ENCODE peak calls at places on chromosome 6, in four cellular contexts. B is WTC11, R is K562, I is ascending aorta. V is an unnamed sample.

GRCh38 chr6:73451166-73452106 is 661 bp downstream of the CGAS start:
- DNase-seq in B (peak), R (no peak), I (no peak), V (peak)

GRCh38 chr6:131258010-131258652 is 122.9 kb downstream of the AKAP7 start:
- DNase-seq in B (no peak), R (no peak), I (no peak), V (no peak)

GRCh38 chr6:145155411-145155810 is 579.9 kb downstream of the EPM2A start:
- DNase-seq in B (no peak), R (no peak), I (no peak), V (no peak)

GRCh38 chr6:27148404-27148795 is 99.1 kb upstream of the PRSS16 start:
- DNase-seq in B (no peak), R (no peak), I (no peak), V (no peak)

GRCh38 chr6:36788768-36789167 is 50.5 kb downstream of the CPNE5 start:
- DNase-seq in B (no peak), R (no peak), I (no peak), V (no peak)

GRCh38 chr6:31525932-31526591 is 2.7 kb upstream of the MCCD1 start:
- DNase-seq in B (no peak), R (peak), I (no peak), V (no peak)

GRCh38 chr6:70424296-70424695 is 11.0 kb downstream of the FAM135A start:
- DNase-seq in B (no peak), R (no peak), I (no peak), V (no peak)

GRCh38 chr6:39301606-39302005 is 12.6 kb downstream of the KCNK17 start:
- DNase-seq in B (peak), R (peak), I (no peak), V (peak)

GRCh38 chr6:110066091-110066490 is 88.0 kb downstream of the GPR6 start:
- DNase-seq in B (no peak), R (no peak), I (no peak), V (no peak)

GRCh38 chr6:79421707-79422484 is 115.3 kb downstream of the LCA5 start:
- DNase-seq in B (no peak), R (no peak), I (no peak), V (no peak)

GRCh38 chr6:158506577-158506976 is 53.3 kb upstream of the TMEM181 start:
- DNase-seq in B (peak), R (peak), I (no peak), V (peak)

GRCh38 chr6:169935348-169935718 is 183.9 kb downstream of the ERMARD start:
- DNase-seq in B (no peak), R (no peak), I (no peak), V (no peak)

GRCh38 chr6:139912735-139913400 is 538.4 kb upstream of the CITED2 start:
- DNase-seq in B (no peak), R (no peak), I (no peak), V (no peak)

GRCh38 chr6:11833626-11834592 is 55.3 kb upstream of the ADTRP start:
- DNase-seq in B (peak), R (peak), I (no peak), V (no peak)

GRCh38 chr6:137016366-137016765 is 28.4 kb downstream of the IL20RA start:
- DNase-seq in B (no peak), R (no peak), I (no peak), V (no peak)

GRCh38 chr6:45791181-45791580 is 224.5 kb downstream of the CLIC5 start:
- DNase-seq in B (no peak), R (no peak), I (no peak), V (no peak)

GRCh38 chr6:74343804-74344203 is 647.8 kb downstream of the CD109 start:
- DNase-seq in B (no peak), R (no peak), I (no peak), V (no peak)

GRCh38 chr6:133208183-133208755 is 32.9 kb upstream of the EYA4 start:
- DNase-seq in B (no peak), R (no peak), I (no peak), V (no peak)

GRCh38 chr6:169918239-169918953 is 167.0 kb downstream of the ERMARD start:
- DNase-seq in B (no peak), R (no peak), I (no peak), V (no peak)

GRCh38 chr6:108673602-108674001 is 112.9 kb downstream of the FOXO3 start:
- DNase-seq in B (no peak), R (no peak), I (no peak), V (no peak)

GRCh38 chr6:16681260-16681873 is 79.9 kb downstream of the ATXN1 start:
- DNase-seq in B (no peak), R (no peak), I (no peak), V (no peak)

GRCh38 chr6:46443623-46444022 is 47.6 kb downstream of the RCAN2 start:
- DNase-seq in B (no peak), R (no peak), I (no peak), V (no peak)

GRCh38 chr6:116682334-116682712 is 1.3 kb downstream of the KPNA5 start:
- DNase-seq in B (no peak), R (peak), I (no peak), V (no peak)

GRCh38 chr6:4780360-4780812 is 4.2 kb downstream of the CDYL start:
- DNase-seq in B (no peak), R (peak), I (no peak), V (no peak)

GRCh38 chr6:90938116-90938515 is 351.2 kb upstream of the MAP3K7 start:
- DNase-seq in B (no peak), R (no peak), I (no peak), V (no peak)

GRCh38 chr6:154509421-154510143 is 903 bp downstream of the CNKSR3 start:
- DNase-seq in B (peak), R (peak), I (no peak), V (peak)

GRCh38 chr6:150238294-150238693 is 95.5 kb downstream of the PPP1R14C start:
- DNase-seq in B (no peak), R (no peak), I (no peak), V (no peak)

GRCh38 chr6:104639671-104640070 is 220.0 kb downstream of the HACE1 start:
- DNase-seq in B (no peak), R (no peak), I (no peak), V (no peak)

DNA sequence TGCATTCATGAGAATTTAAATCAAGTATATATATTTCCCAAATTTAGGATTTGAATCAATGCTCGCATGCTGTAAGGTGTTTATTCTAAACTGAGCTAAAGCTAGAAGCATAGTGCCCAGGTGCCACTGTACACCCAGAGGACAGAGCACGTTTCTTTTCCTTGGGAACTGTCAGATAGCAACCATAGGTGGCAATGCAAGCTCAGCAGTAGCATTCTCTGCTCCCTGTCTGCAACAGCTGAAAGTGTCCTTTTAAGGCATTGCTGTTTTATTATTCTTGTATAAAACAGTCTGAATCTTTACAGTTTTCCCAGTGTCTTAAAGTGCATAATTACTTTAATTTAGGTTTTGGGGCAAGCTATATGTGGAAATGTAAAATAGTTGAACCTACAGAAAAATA is 443.4 kb upstream of the MMS22L start:
- DNase-seq in B (peak), R (no peak), I (no peak), V (no peak)
- TF ChIP-seq CTCF in B (no peak), R (no peak), I (no peak), V (peak)

GRCh38 chr6:143206550-143206949 is 145.9 kb downstream of the AIG1 start:
- DNase-seq in B (no peak), R (no peak), I (no peak), V (no peak)

GRCh38 chr6:143210420-143210819 is 149.7 kb downstream of the AIG1 start:
- DNase-seq in B (no peak), R (no peak), I (no peak), V (no peak)

GRCh38 chr6:143205983-143206382 is 145.3 kb downstream of the AIG1 start:
- DNase-seq in B (no peak), R (no peak), I (no peak), V (no peak)

GRCh38 chr6:143204045-143204444 is 143.4 kb downstream of the AIG1 start:
- DNase-seq in B (no peak), R (no peak), I (no peak), V (no peak)

DNA sequence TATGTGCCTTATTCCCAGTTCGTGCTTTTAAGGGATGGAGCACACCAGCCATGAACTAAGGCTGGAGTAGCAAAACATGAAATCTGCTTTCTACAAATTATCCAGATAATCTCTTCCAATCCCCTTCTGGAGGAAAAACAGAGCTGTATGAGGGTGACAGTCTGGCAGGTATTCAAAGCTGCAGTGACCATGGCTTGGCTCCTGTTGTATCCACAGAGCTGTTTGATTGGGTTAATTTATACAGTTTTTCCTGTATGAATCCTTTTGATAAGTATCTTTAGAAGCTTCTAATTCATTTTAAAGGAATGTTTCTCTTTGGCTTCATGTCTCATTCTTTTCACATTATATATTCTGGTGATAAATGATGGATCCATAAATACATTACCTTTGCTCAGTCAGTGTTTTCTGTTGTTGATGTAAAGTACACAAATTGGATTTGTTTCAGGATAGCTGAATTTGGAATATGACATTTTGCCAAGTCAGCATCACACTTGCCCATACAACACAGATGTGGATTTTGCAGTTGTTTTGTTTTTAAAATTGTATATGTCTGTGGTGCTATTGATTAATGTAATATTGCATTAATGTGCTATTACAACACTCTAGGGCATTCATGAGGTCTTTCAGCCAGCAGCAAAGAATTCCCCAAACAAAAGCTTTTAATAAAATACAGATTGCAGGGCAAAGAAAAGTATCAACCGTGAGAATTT is 144.6 kb downstream of the AIG1 start:
- DNase-seq in B (no peak), R (no peak), I (no peak), V (no peak)
- TF ChIP-seq CTCF in B (no peak), R (no peak), I (no peak), V (no peak)

DNA sequence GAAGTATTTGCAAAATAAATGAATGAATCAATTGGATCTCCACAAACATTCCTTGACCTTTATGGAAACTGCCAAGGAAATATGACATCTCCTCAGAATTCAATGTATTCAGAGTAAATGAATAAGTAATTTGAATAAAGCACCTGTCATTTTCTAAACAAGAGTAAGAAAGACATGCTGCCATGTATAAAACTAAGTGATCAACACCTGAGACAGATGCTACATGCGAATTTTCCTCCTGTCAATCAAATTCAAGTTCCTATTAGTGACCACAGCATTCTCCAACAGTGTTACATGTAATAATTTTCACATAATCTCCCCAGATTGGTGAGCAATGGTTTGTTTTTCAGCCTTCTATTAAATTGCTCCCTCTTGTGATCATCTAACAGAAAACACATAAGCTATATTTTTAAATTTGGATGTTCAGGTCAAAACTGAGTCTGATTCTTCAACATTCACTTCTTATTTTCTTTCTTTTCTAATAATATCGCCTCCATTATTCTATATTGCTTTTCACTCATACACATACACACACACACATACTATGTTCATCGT is 163.2 kb upstream of the RNF217 start:
- DNase-seq in B (no peak), R (no peak), I (no peak), V (no peak)
- TF ChIP-seq CTCF in B (no peak), R (no peak), I (no peak), V (peak)

GRCh38 chr6:40587240-40588069 is at the start of gene LRFN2:
- DNase-seq in B (peak), R (peak), I (no peak), V (peak)

GRCh38 chr6:40586800-40587201 is 363 bp downstream of the LRFN2 start:
- DNase-seq in B (no peak), R (no peak), I (no peak), V (peak)

GRCh38 chr6:40586369-40586768 is 795 bp downstream of the LRFN2 start:
- DNase-seq in B (peak), R (no peak), I (no peak), V (no peak)

GRCh38 chr6:40588070-40588384 is 863 bp upstream of the LRFN2 start:
- DNase-seq in B (no peak), R (no peak), I (no peak), V (no peak)

GRCh38 chr6:40588480-40588879 is 1.3 kb upstream of the LRFN2 start:
- DNase-seq in B (no peak), R (no peak), I (no peak), V (no peak)
- TF ChIP-seq CTCF in B (no peak), R (no peak), I (no peak), V (no peak)

GRCh38 chr6:160662842-160663241 is 1.2 kb downstream of the LPA start:
- DNase-seq in B (no peak), R (no peak), I (no peak), V (no peak)

GRCh38 chr6:160668589-160668988 is 4.5 kb upstream of the LPA start:
- DNase-seq in B (no peak), R (no peak), I (no peak), V (no peak)

DNA sequence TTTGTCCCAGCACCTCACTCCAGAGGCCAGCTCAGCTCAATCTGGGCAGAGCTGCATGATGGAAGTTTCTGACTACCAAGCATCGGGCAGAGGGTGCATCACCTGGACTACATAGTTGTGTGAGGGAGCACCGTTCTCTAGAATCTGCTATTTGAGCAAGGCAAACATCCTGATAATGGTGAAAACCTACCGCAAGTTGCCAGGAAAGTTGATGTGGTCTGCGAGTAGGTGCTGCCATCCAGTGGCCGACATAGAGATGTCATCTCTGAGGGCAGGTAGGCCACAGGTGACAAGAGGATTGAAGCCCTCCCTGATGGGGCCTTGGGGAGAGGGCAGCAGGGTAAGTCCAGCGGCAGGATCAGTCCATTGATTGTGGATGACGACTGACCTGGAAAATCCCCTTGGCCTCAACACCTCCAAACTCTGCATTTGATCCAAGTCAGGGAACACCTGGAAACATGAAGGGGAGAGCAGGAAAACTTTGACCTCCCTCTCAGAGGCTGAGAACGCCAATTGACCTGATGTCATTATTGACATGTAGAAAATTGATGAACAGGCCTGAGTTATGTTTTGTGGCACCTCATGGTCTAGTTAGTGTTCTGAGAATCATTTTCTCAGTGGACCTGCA is 3.9 kb upstream of the LPA start:
- DNase-seq in B (peak), R (peak), I (no peak), V (peak)
- TF ChIP-seq CTCF in B (peak), R (peak), I (no peak), V (peak)

GRCh38 chr6:33579828-33580714 is at the start of gene BAK1:
- DNase-seq in B (peak), R (peak), I (peak), V (peak)
- TF ChIP-seq CTCF in B (no peak), R (peak), I (peak), V (peak)

GRCh38 chr6:166769648-166770047 is 142.6 kb upstream of the RPS6KA2 start:
- DNase-seq in B (no peak), R (no peak), I (no peak), V (no peak)

GRCh38 chr6:166771701-166772100 is 144.7 kb upstream of the RPS6KA2 start:
- DNase-seq in B (no peak), R (no peak), I (no peak), V (no peak)

GRCh38 chr6:166772518-166772917 is 145.5 kb upstream of the RPS6KA2 start:
- DNase-seq in B (peak), R (peak), I (no peak), V (no peak)

GRCh38 chr6:166768761-166769160 is 141.7 kb upstream of the RPS6KA2 start:
- DNase-seq in B (no peak), R (no peak), I (no peak), V (no peak)

GRCh38 chr6:166770216-166771116 is 143.4 kb upstream of the RPS6KA2 start:
- DNase-seq in B (no peak), R (no peak), I (no peak), V (no peak)
- TF ChIP-seq CTCF in B (no peak), R (no peak), I (no peak), V (peak)

GRCh38 chr6:40999498-41000070 is 39.4 kb downstream of the UNC5CL start:
- DNase-seq in B (peak), R (peak), I (no peak), V (peak)
- TF ChIP-seq CTCF in B (no peak), R (peak), I (no peak), V (peak)

DNA sequence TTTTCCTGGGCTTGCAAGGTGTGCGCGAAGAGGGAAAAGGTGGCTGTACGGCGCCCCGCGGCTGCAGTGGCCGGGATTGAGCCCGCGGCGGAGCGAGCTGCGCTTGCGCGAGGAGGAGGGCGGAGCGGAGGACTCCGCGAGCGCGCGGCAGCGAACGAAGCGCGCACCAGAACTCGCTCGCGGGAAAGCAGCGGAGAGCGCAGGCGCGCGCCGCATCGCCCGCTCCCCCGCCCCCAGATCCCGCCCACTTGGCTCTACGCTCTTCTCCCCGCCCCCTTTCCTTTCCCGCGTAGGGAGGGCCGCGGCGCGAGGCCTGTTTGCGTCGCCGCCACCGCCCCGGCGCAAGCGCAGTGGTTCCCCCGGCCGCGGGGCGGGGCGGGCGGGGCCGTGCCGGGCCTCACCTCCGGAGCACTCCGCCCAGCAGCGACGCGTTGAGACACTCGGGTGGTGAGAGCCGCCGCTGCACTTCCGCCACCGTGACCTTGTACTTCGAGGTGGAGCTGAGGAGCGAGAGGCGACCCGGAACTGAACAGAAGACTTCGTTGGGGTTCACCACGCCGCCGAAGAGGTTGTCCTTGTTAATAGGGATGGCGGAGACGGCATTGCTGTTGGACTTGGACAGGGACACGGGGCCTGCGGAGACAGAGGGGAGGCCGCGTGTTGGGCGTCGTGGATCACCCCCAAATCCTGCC is 10.6 kb downstream of the TFAP2A start:
- DNase-seq in B (peak), R (peak), I (no peak), V (peak)
- TF ChIP-seq CTCF in B (no peak), R (peak), I (peak), V (peak)

V was measured in neural crest cell.